ENCODE peak calls at places on chromosomes 12 and 14, in six cellular contexts. O is thoracic aorta, V is activated B cell treated with CpG ODN at 0.5 μM for 24 hours, P is NCI-H1436, F is A172, Z is upper lobe of right lung. B is an unnamed sample.

GRCh38 chr12:105162174-105162573 is 54.6 kb downstream of the WASHC4 start:
- DNase-seq in O (no peak), V (no peak), P (no peak), F (no peak), Z (no peak), B (no peak)

GRCh38 chr12:119839201-119839600 is 37.9 kb downstream of the CIT start:
- DNase-seq in O (no peak), V (no peak), P (no peak), F (no peak), Z (no peak), B (no peak)

GRCh38 chr12:79997115-79997805 is 62.4 kb upstream of the PPP1R12A start:
- DNase-seq in O (no peak), V (no peak), P (no peak), F (no peak), Z (no peak), B (no peak)

GRCh38 chr12:55797068-55797467 is 20.5 kb downstream of the SARNP start:
- DNase-seq in O (no peak), V (no peak), P (peak; percentile 32), F (no peak), Z (no peak), B (no peak)

GRCh38 chr14:77406086-77406485 is 17.2 kb downstream of the NOXRED1 start:
- DNase-seq in O (no peak), V (no peak), P (no peak), F (no peak), Z (no peak), B (no peak)

GRCh38 chr14:59583755-59584154 is 7.1 kb upstream of the CCDC175 start:
- DNase-seq in O (no peak), V (no peak), P (no peak), F (peak; percentile 41), Z (no peak), B (no peak)

GRCh38 chr12:122459211-122459610 is 36.7 kb upstream of the CLIP1 start:
- DNase-seq in O (no peak), V (no peak), P (no peak), F (no peak), Z (peak; percentile 22), B (peak; percentile 9)

GRCh38 chr12:66000958-66001357 is 129.6 kb downstream of the LLPH start:
- DNase-seq in O (no peak), V (no peak), P (no peak), F (no peak), Z (no peak), B (no peak)

GRCh38 chr12:54370218-54370730 is 6.0 kb upstream of the GPR84 start:
- DNase-seq in O (peak; percentile 57), V (peak; percentile 38), P (no peak), F (peak; percentile 73), Z (peak; percentile 88), B (peak; percentile 96)

GRCh38 chr12:6193853-6194815 is 6.1 kb upstream of the CD9 start:
- DNase-seq in O (no peak), V (no peak), P (peak; percentile 33), F (no peak), Z (no peak), B (peak; percentile 60)

GRCh38 chr14:101113108-101113612 is 209.6 kb upstream of the RTL1 start:
- DNase-seq in O (no peak), V (no peak), P (no peak), F (no peak), Z (no peak), B (peak; percentile 56)

GRCh38 chr12:22477894-22478287 is 66.5 kb downstream of the C2CD5 start:
- DNase-seq in O (no peak), V (no peak), P (no peak), F (no peak), Z (no peak), B (no peak)

GRCh38 chr14:51552275-51552674 is 99.4 kb upstream of the FRMD6 start:
- DNase-seq in O (no peak), V (no peak), P (no peak), F (no peak), Z (no peak), B (no peak)

GRCh38 chr12:4432878-4433820 is 12.5 kb downstream of the FGF6 start:
- DNase-seq in O (no peak), V (no peak), P (no peak), F (no peak), Z (no peak), B (no peak)

GRCh38 chr12:114163766-114164165 is 197.6 kb upstream of the RBM19 start:
- DNase-seq in O (no peak), V (no peak), P (no peak), F (peak; percentile 87), Z (no peak), B (no peak)

GRCh38 chr14:95523818-95524448 is 7.5 kb upstream of the SYNE3 start:
- DNase-seq in O (no peak), V (no peak), P (no peak), F (no peak), Z (no peak), B (no peak)

GRCh38 chr12:124550123-124551089 is 17.0 kb downstream of the NCOR2 start:
- DNase-seq in O (no peak), V (no peak), P (no peak), F (peak; percentile 30), Z (no peak), B (no peak)

GRCh38 chr12:116236148-116236731 is 41.3 kb downstream of the MED13L start:
- DNase-seq in O (no peak), V (no peak), P (peak; percentile 22), F (peak; percentile 46), Z (no peak), B (no peak)

GRCh38 chr12:117890137-117890536 is 78.7 kb downstream of the KSR2 start:
- DNase-seq in O (no peak), V (no peak), P (no peak), F (no peak), Z (no peak), B (no peak)

GRCh38 chr12:39846971-39847661 is 227.5 kb upstream of the ABCD2 start:
- DNase-seq in O (no peak), V (no peak), P (no peak), F (peak; percentile 21), Z (no peak), B (no peak)

GRCh38 chr14:74542056-74542685 is 48.6 kb downstream of the ISCA2 start:
- DNase-seq in O (no peak), V (no peak), P (no peak), F (no peak), Z (no peak), B (peak; percentile 44)

GRCh38 chr12:112979281-112979680 is 962 bp downstream of the OAS2 start:
- DNase-seq in O (no peak), V (no peak), P (no peak), F (no peak), Z (no peak), B (no peak)

GRCh38 chr12:52004042-52004648 is 2.6 kb upstream of the TAMALIN start:
- DNase-seq in O (no peak), V (no peak), P (peak; percentile 48), F (peak; percentile 58), Z (no peak), B (no peak)

GRCh38 chr14:101058571-101058970 is 155.0 kb upstream of the RTL1 start:
- DNase-seq in O (no peak), V (no peak), P (no peak), F (peak; percentile 3), Z (no peak), B (no peak)

GRCh38 chr14:30440986-30441385 is 118.0 kb upstream of the G2E3 start:
- DNase-seq in O (no peak), V (no peak), P (no peak), F (no peak), Z (no peak), B (no peak)

GRCh38 chr14:91244501-91244901 is at the start of gene GPR68:
- DNase-seq in O (no peak), V (no peak), P (no peak), F (peak; percentile 50), Z (no peak), B (peak; percentile 92)

GRCh38 chr12:117596968-117597367 is 235.5 kb upstream of the NOS1 start:
- DNase-seq in O (no peak), V (no peak), P (peak; percentile 44), F (peak; percentile 37), Z (no peak), B (no peak)

GRCh38 chr12:124730455-124730932 is 133.2 kb downstream of the SCARB1 start:
- DNase-seq in O (no peak), V (no peak), P (no peak), F (no peak), Z (no peak), B (no peak)

GRCh38 chr14:24798911-24799310 is 164.9 kb upstream of the GZMB start:
- DNase-seq in O (no peak), V (no peak), P (no peak), F (no peak), Z (no peak), B (no peak)

GRCh38 chr12:111440152-111440551 is 34.4 kb downstream of the SH2B3 start:
- DNase-seq in O (no peak), V (no peak), P (no peak), F (no peak), Z (no peak), B (no peak)